ENCODE peak calls at places on chromosome 19, in six cellular contexts. One of them, this sample, is unnamed. For H3K4me1, the result is how much of the 10 kb centered on the place peaks cover.

GRCh38 chr19:45170146-45171106 is 7.6 kb downstream of the TRAPPC6A start:
- DNase-seq in A549: no peak
- DNase-seq in IMR-90: no peak
- DNase-seq in K562: peak
- DNase-seq in GM12878: no peak
- DNase-seq in H1: no peak
- DNase-seq in this sample: no peak

GRCh38 chr19:3061214-3062161 is 807 bp downstream of the TLE5 start:
- DNase-seq in K562: peak
- DNase-seq in IMR-90: peak
- DNase-seq in GM12878: no peak
- DNase-seq in A549: no peak
- DNase-seq in H1: no peak
- DNase-seq in this sample: no peak

GRCh38 chr19:49997709-49998108 is 27.5 kb downstream of the VRK3 start:
- DNase-seq in IMR-90: peak
- DNase-seq in GM12878: peak
- DNase-seq in A549: peak
- DNase-seq in K562: peak
- DNase-seq in H1: peak
- DNase-seq in this sample: peak

GRCh38 chr19:15358918-15359317 is 20.7 kb downstream of the AKAP8 start:
- DNase-seq in IMR-90: peak
- DNase-seq in GM12878: no peak
- DNase-seq in A549: peak
- DNase-seq in K562: no peak
- DNase-seq in H1: no peak
- DNase-seq in this sample: no peak

GRCh38 chr19:8451885-8452284 is 7.1 kb downstream of the HNRNPM start:
- DNase-seq in GM12878: no peak
- DNase-seq in IMR-90: peak
- DNase-seq in A549: peak
- DNase-seq in H1: no peak
- DNase-seq in K562: no peak
- DNase-seq in this sample: no peak

GRCh38 chr19:16026756-16027155 is 49.5 kb upstream of the TPM4 start:
- DNase-seq in GM12878: no peak
- DNase-seq in A549: no peak
- DNase-seq in K562: no peak
- DNase-seq in H1: no peak
- DNase-seq in IMR-90: no peak
- DNase-seq in this sample: no peak

GRCh38 chr19:13962738-13963602 is 10.7 kb downstream of the DCAF15 start:
- DNase-seq in GM12878: no peak
- DNase-seq in IMR-90: peak
- DNase-seq in K562: no peak
- DNase-seq in A549: no peak
- DNase-seq in H1: peak
- DNase-seq in this sample: no peak

GRCh38 chr19:14683439-14683838 is 6.4 kb upstream of the ZNF333 start:
- DNase-seq in IMR-90: no peak
- DNase-seq in H1: no peak
- DNase-seq in K562: no peak
- DNase-seq in GM12878: no peak
- DNase-seq in A549: no peak
- DNase-seq in this sample: no peak

GRCh38 chr19:48991823-48992570 is 1.1 kb downstream of the GYS1 start:
- DNase-seq in H1: no peak
- DNase-seq in GM12878: no peak
- DNase-seq in IMR-90: peak
- DNase-seq in A549: peak
- DNase-seq in K562: peak
- DNase-seq in this sample: no peak

GRCh38 chr19:21328402-21328801 is 808 bp downstream of the ZNF708 start:
- DNase-seq in GM12878: no peak
- DNase-seq in A549: no peak
- DNase-seq in IMR-90: no peak
- DNase-seq in K562: no peak
- DNase-seq in H1: no peak
- DNase-seq in this sample: no peak

GRCh38 chr19:43618921-43619261 is 538 bp downstream of the ZNF428 start:
- DNase-seq in K562: no peak
- DNase-seq in IMR-90: peak
- DNase-seq in A549: peak
- DNase-seq in GM12878: peak
- DNase-seq in H1: no peak
- DNase-seq in this sample: no peak

GRCh38 chr19:54850930-54851329 is 687 bp downstream of the KIR3DL2 start:
- DNase-seq in IMR-90: no peak
- DNase-seq in GM12878: no peak
- DNase-seq in H1: no peak
- DNase-seq in K562: no peak
- DNase-seq in A549: no peak
- DNase-seq in this sample: no peak

GRCh38 chr19:53774011-53774410 is 50.1 kb downstream of the NLRP12 start:
- DNase-seq in IMR-90: no peak
- DNase-seq in A549: no peak
- DNase-seq in GM12878: no peak
- DNase-seq in H1: no peak
- DNase-seq in K562: no peak
- DNase-seq in this sample: no peak

GRCh38 chr19:16587031-16588023 is 15.1 kb upstream of the SLC35E1 start:
- DNase-seq in GM12878: peak
- DNase-seq in K562: no peak
- DNase-seq in A549: no peak
- DNase-seq in IMR-90: peak
- DNase-seq in H1: no peak
- DNase-seq in this sample: no peak

GRCh38 chr19:13033819-13034611 is 38.7 kb downstream of the NFIX start:
- DNase-seq in K562: peak
- DNase-seq in A549: peak
- DNase-seq in GM12878: no peak
- DNase-seq in H1: peak
- DNase-seq in IMR-90: peak
- DNase-seq in this sample: peak

GRCh38 chr19:31578326-31578725 is 229.1 kb upstream of the TSHZ3 start:
- DNase-seq in K562: no peak
- DNase-seq in GM12878: no peak
- DNase-seq in H1: no peak
- DNase-seq in IMR-90: no peak
- DNase-seq in A549: no peak
- DNase-seq in this sample: no peak

GRCh38 chr19:32010071-32010470 is 335.3 kb upstream of the ZNF507 start:
- DNase-seq in H1: peak
- DNase-seq in A549: no peak
- DNase-seq in IMR-90: no peak
- DNase-seq in K562: no peak
- DNase-seq in GM12878: no peak
- DNase-seq in this sample: no peak

GRCh38 chr19:48484247-48484893 is 15.2 kb downstream of the CYTH2 start:
- DNase-seq in K562: no peak
- DNase-seq in H1: no peak
- DNase-seq in A549: no peak
- DNase-seq in GM12878: no peak
- DNase-seq in IMR-90: no peak
- DNase-seq in this sample: no peak

GRCh38 chr19:11192957-11193939 is 4.1 kb downstream of the KANK2 start:
- DNase-seq in A549: no peak
- DNase-seq in GM12878: no peak
- DNase-seq in IMR-90: no peak
- DNase-seq in K562: no peak
- DNase-seq in H1: no peak
- DNase-seq in this sample: no peak

GRCh38 chr19:50285833-50286232 is 43.3 kb downstream of the KCNC3 start:
- DNase-seq in H1: no peak
- DNase-seq in A549: no peak
- DNase-seq in K562: no peak
- DNase-seq in IMR-90: no peak
- DNase-seq in GM12878: no peak
- DNase-seq in this sample: no peak

GRCh38 chr19:42244452-42245220 is 2.2 kb upstream of the GSK3A start:
- DNase-seq in K562: peak
- DNase-seq in H1: peak
- DNase-seq in GM12878: peak
- DNase-seq in IMR-90: peak
- DNase-seq in A549: peak
- DNase-seq in this sample: peak

GRCh38 chr19:3691372-3691716 is 8.9 kb downstream of the PIP5K1C start:
- DNase-seq in H1: no peak
- DNase-seq in K562: no peak
- DNase-seq in A549: no peak
- DNase-seq in IMR-90: no peak
- DNase-seq in GM12878: no peak
- DNase-seq in this sample: no peak

GRCh38 chr19:40716031-40716654 is 543 bp downstream of the COQ8B start:
- DNase-seq in IMR-90: peak
- DNase-seq in GM12878: peak
- DNase-seq in H1: peak
- DNase-seq in K562: peak
- DNase-seq in A549: peak
- DNase-seq in this sample: peak

GRCh38 chr19:53810891-53811290 is 13.2 kb downstream of the NLRP12 start:
- DNase-seq in K562: no peak
- DNase-seq in A549: no peak
- DNase-seq in H1: no peak
- DNase-seq in GM12878: no peak
- DNase-seq in IMR-90: no peak
- DNase-seq in this sample: no peak

GRCh38 chr19:56167064-56167578 is 8.7 kb upstream of the GALP start:
- DNase-seq in IMR-90: no peak
- DNase-seq in H1: no peak
- DNase-seq in A549: no peak
- DNase-seq in K562: peak
- DNase-seq in GM12878: no peak
- DNase-seq in this sample: no peak

GRCh38 chr19:41025871-41026270 is 34.8 kb downstream of the CYP2B6 start:
- DNase-seq in GM12878: no peak
- DNase-seq in IMR-90: no peak
- DNase-seq in A549: peak
- DNase-seq in K562: peak
- DNase-seq in H1: peak
- DNase-seq in this sample: no peak

GRCh38 chr19:35757231-35757748 is 461 bp upstream of the HSPB6 start:
- DNase-seq in GM12878: no peak
- DNase-seq in H1: no peak
- DNase-seq in K562: peak
- DNase-seq in IMR-90: peak
- DNase-seq in A549: no peak
- DNase-seq in this sample: no peak

GRCh38 chr19:53311044-53311443 is 22.5 kb upstream of the ZNF845 start:
- DNase-seq in IMR-90: no peak
- DNase-seq in H1: no peak
- DNase-seq in GM12878: no peak
- DNase-seq in A549: no peak
- DNase-seq in K562: no peak
- DNase-seq in this sample: no peak

GRCh38 chr19:48418317-48419064 is 25.0 kb downstream of the GRIN2D start:
- DNase-seq in K562: peak
- DNase-seq in IMR-90: peak
- DNase-seq in H1: no peak
- DNase-seq in GM12878: no peak
- DNase-seq in A549: peak
- DNase-seq in this sample: no peak

GRCh38 chr19:45676851-45677263 is 8.8 kb downstream of the GIPR start:
- DNase-seq in GM12878: no peak
- DNase-seq in A549: no peak
- DNase-seq in IMR-90: no peak
- DNase-seq in K562: no peak
- DNase-seq in H1: peak
- DNase-seq in this sample: no peak

GRCh38 chr19:49861127-49861526 is 6.2 kb downstream of the PNKP start:
- DNase-seq in A549: peak
- DNase-seq in IMR-90: no peak
- DNase-seq in GM12878: no peak
- DNase-seq in K562: no peak
- DNase-seq in H1: peak
- DNase-seq in this sample: no peak

GRCh38 chr19:33266971-33267484 is 35.3 kb downstream of the CEBPA start:
- DNase-seq in IMR-90: no peak
- DNase-seq in GM12878: no peak
- DNase-seq in H1: no peak
- DNase-seq in K562: no peak
- DNase-seq in A549: no peak
- DNase-seq in this sample: no peak
- H3K4me1 ChIP-seq in IMR-90: under half
- H3K4me1 ChIP-seq in GM12878: under half
- H3K4me1 ChIP-seq in H1: under half
- H3K4me1 ChIP-seq in K562: under half
- H3K4me1 ChIP-seq in A549: under half
- H3K4me1 ChIP-seq in this sample: under half

GRCh38 chr19:872266-872951 is 12.9 kb downstream of the CFD start:
- DNase-seq in K562: peak
- DNase-seq in GM12878: peak
- DNase-seq in IMR-90: peak
- DNase-seq in H1: no peak
- DNase-seq in A549: peak
- DNase-seq in this sample: peak
- TF ChIP-seq RAD21 in K562: no peak
- TF ChIP-seq RAD21 in GM12878: no peak
- TF ChIP-seq RAD21 in IMR-90: no peak
- TF ChIP-seq RAD21 in H1: no peak
- TF ChIP-seq RAD21 in A549: no peak
- TF ChIP-seq RAD21 in this sample: no peak

GRCh38 chr19:38695832-38696732 is 48.2 kb downstream of the CAPN12 start:
- DNase-seq in GM12878: no peak
- DNase-seq in H1: no peak
- DNase-seq in IMR-90: no peak
- DNase-seq in A549: no peak
- DNase-seq in K562: no peak
- DNase-seq in this sample: no peak

GRCh38 chr19:38691938-38692457 is 44.5 kb downstream of the ACTN4 start:
- DNase-seq in IMR-90: peak
- DNase-seq in A549: peak
- DNase-seq in H1: no peak
- DNase-seq in GM12878: no peak
- DNase-seq in K562: no peak
- DNase-seq in this sample: peak

GRCh38 chr19:38695319-38695683 is 47.9 kb downstream of the ACTN4 start:
- DNase-seq in IMR-90: no peak
- DNase-seq in K562: no peak
- DNase-seq in H1: no peak
- DNase-seq in GM12878: no peak
- DNase-seq in A549: no peak
- DNase-seq in this sample: no peak

GRCh38 chr19:38692458-38693379 is 45.3 kb downstream of the ACTN4 start:
- DNase-seq in A549: no peak
- DNase-seq in GM12878: no peak
- DNase-seq in K562: no peak
- DNase-seq in IMR-90: no peak
- DNase-seq in H1: no peak
- DNase-seq in this sample: no peak

GRCh38 chr19:38693380-38694223 is 46.2 kb downstream of the ACTN4 start:
- DNase-seq in H1: no peak
- DNase-seq in GM12878: no peak
- DNase-seq in K562: no peak
- DNase-seq in A549: peak
- DNase-seq in IMR-90: peak
- DNase-seq in this sample: peak
- H3K4me1 ChIP-seq in H1: under half
- H3K4me1 ChIP-seq in GM12878: under half
- H3K4me1 ChIP-seq in K562: under half
- H3K4me1 ChIP-seq in A549: half or more
- H3K4me1 ChIP-seq in IMR-90: under half
- H3K4me1 ChIP-seq in this sample: half or more

GRCh38 chr19:246551-246950 is 44.7 kb downstream of the PLPP2 start:
- DNase-seq in K562: no peak
- DNase-seq in A549: peak
- DNase-seq in H1: peak
- DNase-seq in GM12878: no peak
- DNase-seq in IMR-90: no peak
- DNase-seq in this sample: no peak
- TF ChIP-seq RAD21 in K562: no peak
- TF ChIP-seq RAD21 in A549: no peak
- TF ChIP-seq RAD21 in H1: no peak
- TF ChIP-seq RAD21 in GM12878: no peak
- TF ChIP-seq RAD21 in IMR-90: no peak
- TF ChIP-seq RAD21 in this sample: no peak

This sample was measured in HCT116.